ENCODE peak calls at places on chromosomes 11 and 22, in ten cellular contexts. R is stomach, S is Peyer's patch, H is fibroblast of the aortic adventitia, Q is ovary, X is psoas muscle, N is H9, W is cardiac muscle cell, J is nephron progenitor cell, E is GM10248. G is an unnamed sample.
A peak's percentile ranks its signal among the peaks of the same experiment; 100 is the strongest.

GRCh38 chr11:118213774-118214173 is 11.0 kb downstream of the JAML start:
- DNase-seq in E (no peak), Q (no peak), W (no peak), N (no peak), X (no peak), S (no peak), H (no peak), R (no peak), J (no peak), G (no peak)

GRCh38 chr11:96715208-96715607 is 325.4 kb downstream of the JRKL start:
- DNase-seq in H (peak; percentile 21), J (no peak), Q (no peak), N (no peak), W (no peak), X (no peak), E (no peak), S (no peak), R (no peak), G (peak; percentile 12)

GRCh38 chr11:1838426-1839131 is at the start of gene TNNI2:
- DNase-seq in E (no peak), W (no peak), R (no peak), Q (no peak), J (no peak), H (no peak), S (no peak), X (peak; percentile 93), N (no peak), G (no peak)

GRCh38 chr11:63821411-63821810 is 8.2 kb downstream of the SPINDOC start:
- DNase-seq in S (no peak), W (no peak), R (no peak), E (no peak), N (no peak), X (no peak), J (no peak), H (no peak), Q (no peak), G (no peak)

GRCh38 chr11:73217131-73217809 is 811 bp upstream of the P2RY2 start:
- DNase-seq in R (no peak), S (no peak), J (no peak), H (no peak), N (no peak), E (no peak), W (no peak), Q (peak; percentile 60), X (peak; percentile 84), G (no peak)

GRCh38 chr11:111091341-111091740 is 154.2 kb upstream of the POU2AF2 start:
- DNase-seq in W (no peak), Q (no peak), J (no peak), E (no peak), X (peak; percentile 52), N (no peak), R (no peak), H (peak; percentile 68), S (no peak), G (no peak)

GRCh38 chr22:24758164-24758799 is 16.2 kb downstream of the PIWIL3 start:
- DNase-seq in R (peak; percentile 63), N (no peak), W (peak; percentile 66), X (no peak), S (peak; percentile 37), E (peak; percentile 50), H (peak; percentile 74), J (peak; percentile 69), Q (peak; percentile 38), G (peak; percentile 55)

GRCh38 chr22:28741758-28742561 is at the start of the genes CHEK2 and HSCB:
- DNase-seq in W (peak; percentile 98), R (peak; percentile 98), E (peak; percentile 96), H (peak; percentile 99), N (peak; percentile 100), Q (peak; percentile 98), S (peak; percentile 99), J (peak; percentile 95), X (peak; percentile 99), G (peak; percentile 99)

GRCh38 chr11:13357232-13357631 is 79.6 kb downstream of the BMAL1 start:
- DNase-seq in X (no peak), W (no peak), Q (no peak), E (no peak), S (no peak), N (peak; percentile 76), H (no peak), J (no peak), R (no peak), G (no peak)
- TF ChIP-seq CTCF in X (no peak), W (no peak), Q (no peak), E (no peak), S (no peak), N (peak; percentile 63), H (no peak), J (no peak), R (no peak), G (no peak)

GRCh38 chr11:59141673-59142460 is 789 bp upstream of the FAM111A start:
- DNase-seq in J (no peak), Q (no peak), E (no peak), S (no peak), R (no peak), N (no peak), H (peak; percentile 61), X (no peak), W (no peak), G (peak; percentile 50)

GRCh38 chr11:59145534-59145933 is 2.9 kb downstream of the FAM111A start:
- DNase-seq in X (no peak), J (no peak), W (no peak), Q (no peak), S (no peak), R (no peak), E (no peak), H (peak; percentile 73), N (no peak), G (peak; percentile 90)

GRCh38 chr11:59142530-59143507 is at the start of gene FAM111A:
- DNase-seq in S (peak; percentile 89), H (peak; percentile 84), R (peak; percentile 92), W (peak; percentile 75), Q (peak; percentile 81), J (peak; percentile 85), X (peak; percentile 89), E (peak; percentile 82), N (peak; percentile 96), G (peak; percentile 74)

GRCh38 chr11:59144096-59144495 is 1.4 kb downstream of the FAM111A start:
- DNase-seq in S (no peak), Q (no peak), R (no peak), X (no peak), J (no peak), H (peak; percentile 30), N (no peak), W (no peak), E (no peak), G (no peak)

DNA sequence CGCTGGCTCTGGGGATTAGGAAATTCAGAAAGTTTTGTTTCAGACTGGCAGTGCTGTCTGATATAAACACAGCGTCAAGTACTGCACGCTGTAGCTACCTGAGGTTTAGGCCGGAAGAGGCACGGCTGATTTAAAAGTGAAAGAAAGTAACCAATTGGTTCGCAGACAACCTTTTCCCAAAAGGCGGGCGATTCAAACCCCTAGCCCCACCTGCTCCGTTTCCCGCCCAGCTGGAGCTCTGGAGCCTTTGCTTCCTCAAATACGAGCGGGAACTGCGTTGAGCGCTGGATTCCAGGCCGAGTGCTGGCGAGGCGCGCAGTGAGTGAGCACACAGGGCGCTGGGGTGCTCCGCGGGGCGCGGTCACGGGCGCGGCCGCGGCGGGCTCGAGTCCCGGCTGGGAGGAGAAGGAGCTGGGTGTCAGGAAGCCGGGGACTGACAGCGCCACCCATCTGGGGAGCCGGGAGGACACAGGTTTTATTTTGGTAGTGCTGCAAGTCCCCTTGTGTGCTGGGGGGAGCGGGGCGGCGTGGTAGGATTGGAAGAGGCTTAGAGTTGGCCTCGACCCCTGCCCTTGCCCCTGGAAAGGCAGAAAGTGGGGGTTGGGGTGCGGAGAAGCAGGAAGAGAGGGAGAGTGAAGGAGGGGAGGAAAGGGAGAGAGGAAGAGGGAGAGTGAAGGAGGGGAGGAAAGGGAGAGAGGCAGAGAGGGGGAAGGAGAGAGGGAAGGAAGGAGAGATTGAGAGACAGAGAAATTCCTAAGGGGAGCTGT is 2.1 kb downstream of the FAM111A start:
- DNase-seq in R (peak; percentile 76), J (peak; percentile 57), N (peak; percentile 92), Q (peak; percentile 78), X (peak; percentile 85), S (peak; percentile 73), E (peak; percentile 85), W (peak; percentile 72), H (peak; percentile 86), G (peak; percentile 77)
- TF ChIP-seq CTCF in R (no peak), J (no peak), N (peak; percentile 48), Q (no peak), X (no peak), S (no peak), E (no peak), W (peak; percentile 15), H (peak; percentile 6), G (no peak)

GRCh38 chr11:65713212-65713969 is 1.3 kb downstream of the KAT5 start:
- DNase-seq in H (no peak), X (no peak), S (no peak), J (no peak), N (no peak), R (no peak), E (no peak), Q (no peak), W (no peak), G (no peak)

GRCh38 chr11:65712633-65713076 is 603 bp downstream of the KAT5 start:
- DNase-seq in H (no peak), Q (no peak), W (no peak), J (no peak), N (no peak), E (no peak), S (no peak), R (no peak), X (no peak), G (no peak)

GRCh38 chr11:65710424-65710823 is 1.6 kb upstream of the KAT5 start:
- DNase-seq in J (no peak), Q (no peak), N (no peak), S (no peak), E (no peak), H (no peak), X (no peak), R (no peak), W (no peak), G (no peak)

GRCh38 chr11:65709661-65710060 is 2.4 kb upstream of the KAT5 start:
- DNase-seq in H (peak; percentile 27), N (peak; percentile 27), W (no peak), X (no peak), E (no peak), S (no peak), R (no peak), Q (no peak), J (no peak), G (no peak)

DNA sequence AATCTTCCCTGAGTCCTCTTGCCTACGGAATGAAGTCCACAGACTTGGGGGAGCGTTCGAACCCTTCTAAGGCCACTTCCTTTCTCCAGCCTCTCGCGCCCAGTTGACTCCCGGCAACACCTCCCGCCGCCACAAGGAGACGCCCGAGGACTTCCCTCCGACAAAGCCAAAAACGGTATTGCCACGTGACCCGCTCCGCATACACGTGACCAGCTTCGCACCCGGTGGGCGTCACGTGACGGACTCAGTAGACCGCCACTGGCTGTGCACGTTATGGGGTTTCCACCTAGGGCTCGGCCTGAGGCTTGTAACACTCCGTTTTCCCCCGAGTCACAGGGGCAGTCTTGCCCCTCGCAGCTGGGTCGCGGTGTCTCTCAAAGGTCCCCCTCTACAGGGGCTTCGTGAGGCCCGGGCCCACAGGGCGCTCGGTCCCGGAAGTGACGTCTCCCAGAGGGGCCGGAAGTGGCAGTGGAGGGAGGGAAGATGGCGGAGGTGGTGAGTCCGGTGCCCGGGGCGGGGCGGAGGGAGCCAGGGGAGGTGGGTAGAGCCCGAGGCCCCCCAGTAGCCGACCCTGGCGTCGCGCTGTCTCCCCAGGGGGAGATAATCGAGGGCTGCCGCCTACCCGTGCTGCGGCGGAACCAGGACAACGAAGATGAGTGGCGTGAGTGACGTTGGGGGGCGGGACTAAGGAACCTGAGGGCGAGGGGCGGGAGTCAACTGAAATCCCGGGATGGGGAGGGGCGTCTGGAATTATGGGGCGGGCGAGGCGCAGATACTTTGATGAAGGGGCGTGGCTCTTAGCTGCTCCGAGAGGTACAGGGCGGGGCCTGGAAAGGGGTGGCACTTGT is at the start of gene KAT5:
- DNase-seq in N (peak; percentile 99), X (peak; percentile 99), Q (peak; percentile 98), E (peak; percentile 92), J (peak; percentile 97), H (peak; percentile 99), W (peak; percentile 98), R (peak; percentile 99), S (peak; percentile 99), G (peak; percentile 98)
- TF ChIP-seq CTCF in N (peak; percentile 94), X (peak; percentile 98), Q (peak; percentile 95), E (peak; percentile 96), J (peak; percentile 98), H (peak; percentile 99), W (peak; percentile 97), R (peak; percentile 98), S (peak; percentile 98), G (peak; percentile 96)

DNA sequence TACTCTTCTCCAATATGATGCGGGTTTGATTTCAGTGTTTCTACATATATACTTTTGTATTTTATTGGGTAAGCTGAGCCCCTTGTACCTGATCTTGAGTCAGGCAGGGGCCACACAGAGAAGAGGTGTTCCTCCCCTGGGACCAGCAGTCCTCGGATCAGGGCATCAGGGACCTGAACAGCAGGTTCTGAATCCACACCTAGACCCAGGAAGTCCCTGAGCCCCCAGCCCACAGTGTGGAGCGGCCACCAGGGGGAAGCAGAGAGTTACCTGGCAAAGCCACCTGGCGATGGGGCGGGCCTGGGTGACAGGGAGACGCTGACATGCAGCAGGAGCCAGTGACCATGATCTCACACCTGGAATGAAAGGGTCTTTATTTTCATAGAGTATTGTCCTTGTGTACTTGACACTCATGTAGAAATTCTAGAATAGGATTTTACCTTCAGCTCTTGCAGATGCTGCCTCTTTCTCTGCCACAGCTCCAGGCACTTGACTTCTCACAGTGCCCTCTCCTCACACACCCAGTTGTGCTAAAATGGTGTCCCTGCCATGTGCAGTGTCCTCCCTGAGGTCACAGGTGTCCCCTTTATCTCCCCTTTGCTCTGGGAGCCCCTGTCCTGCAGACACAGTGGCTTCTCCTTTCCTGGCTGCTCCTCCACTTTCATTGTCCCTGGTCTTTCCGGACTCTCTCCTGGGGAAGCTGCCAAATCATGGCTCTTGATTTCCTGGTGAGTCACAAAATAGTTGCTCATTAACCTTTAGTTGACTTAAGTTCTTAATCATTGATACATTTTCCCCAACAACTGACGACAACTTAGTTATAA is 48.5 kb downstream of the GGTLC2 start:
- DNase-seq in Q (peak; percentile 29), J (peak; percentile 73), E (peak; percentile 70), W (no peak), H (peak; percentile 57), S (peak; percentile 64), R (peak; percentile 75), N (peak; percentile 68), X (no peak), G (peak; percentile 83)
- TF ChIP-seq CTCF in Q (peak; percentile 26), J (peak; percentile 48), E (peak; percentile 47), W (peak; percentile 46), H (peak; percentile 35), S (peak; percentile 83), R (peak; percentile 63), N (peak; percentile 73), X (no peak), G (peak; percentile 40)